ENCODE peak calls at places on chromosome 12, in nine cellular contexts. One of them, this sample, is unnamed.

GRCh38 chr12:55829967-55830600 is 697 bp upstream of the DNAJC14 start:
- DNase-seq in tibial nerve: no peak
- DNase-seq in GM04504: no peak
- DNase-seq in retina: peak; percentile 96
- DNase-seq in occipital lobe: no peak
- DNase-seq in NCI-H748 treated with DMSO at 0.1 percent for 48 hours: peak; percentile 74
- DNase-seq in G401: peak; percentile 67
- DNase-seq in right lobe of liver: peak; percentile 80
- DNase-seq in EL: no peak
- DNase-seq in this sample: no peak

GRCh38 chr12:124428136-124428791 is 133.4 kb downstream of the RFLNA start:
- DNase-seq in tibial nerve: peak; percentile 48
- DNase-seq in GM04504: peak; percentile 65
- DNase-seq in retina: peak; percentile 71
- DNase-seq in occipital lobe: peak; percentile 75
- DNase-seq in NCI-H748 treated with DMSO at 0.1 percent for 48 hours: no peak
- DNase-seq in G401: peak; percentile 69
- DNase-seq in right lobe of liver: no peak
- DNase-seq in EL: peak; percentile 47
- DNase-seq in this sample: no peak

GRCh38 chr12:76260390-76260748 is 87.8 kb downstream of the BBS10 start:
- DNase-seq in tibial nerve: no peak
- DNase-seq in GM04504: no peak
- DNase-seq in retina: no peak
- DNase-seq in occipital lobe: no peak
- DNase-seq in NCI-H748 treated with DMSO at 0.1 percent for 48 hours: no peak
- DNase-seq in G401: no peak
- DNase-seq in right lobe of liver: no peak
- DNase-seq in EL: peak; percentile 57
- DNase-seq in this sample: no peak

GRCh38 chr12:1339608-1340319 is 254.6 kb downstream of the FBXL14 start:
- DNase-seq in tibial nerve: no peak
- DNase-seq in GM04504: no peak
- DNase-seq in retina: no peak
- DNase-seq in occipital lobe: no peak
- DNase-seq in NCI-H748 treated with DMSO at 0.1 percent for 48 hours: no peak
- DNase-seq in G401: peak; percentile 77
- DNase-seq in right lobe of liver: no peak
- DNase-seq in EL: no peak
- DNase-seq in this sample: no peak

GRCh38 chr12:54658306-54659264 is 10.4 kb upstream of the DCD start:
- DNase-seq in tibial nerve: no peak
- DNase-seq in GM04504: peak; percentile 10
- DNase-seq in retina: no peak
- DNase-seq in occipital lobe: no peak
- DNase-seq in NCI-H748 treated with DMSO at 0.1 percent for 48 hours: peak; percentile 7
- DNase-seq in G401: no peak
- DNase-seq in right lobe of liver: no peak
- DNase-seq in EL: peak; percentile 44
- DNase-seq in this sample: peak; percentile 61

GRCh38 chr12:114683709-114684097 is 272 bp downstream of the TBX3 start:
- DNase-seq in tibial nerve: no peak
- DNase-seq in GM04504: no peak
- DNase-seq in retina: no peak
- DNase-seq in occipital lobe: no peak
- DNase-seq in NCI-H748 treated with DMSO at 0.1 percent for 48 hours: no peak
- DNase-seq in G401: no peak
- DNase-seq in right lobe of liver: no peak
- DNase-seq in EL: no peak
- DNase-seq in this sample: no peak

GRCh38 chr12:114686421-114687268 is 2.7 kb upstream of the TBX3 start:
- DNase-seq in tibial nerve: no peak
- DNase-seq in GM04504: no peak
- DNase-seq in retina: peak; percentile 75
- DNase-seq in occipital lobe: no peak
- DNase-seq in NCI-H748 treated with DMSO at 0.1 percent for 48 hours: no peak
- DNase-seq in G401: no peak
- DNase-seq in right lobe of liver: peak; percentile 66
- DNase-seq in EL: peak; percentile 53
- DNase-seq in this sample: no peak

GRCh38 chr12:43044241-43044640 is 454.7 kb upstream of the PRICKLE1 start:
- DNase-seq in tibial nerve: no peak
- DNase-seq in GM04504: no peak
- DNase-seq in retina: no peak
- DNase-seq in occipital lobe: no peak
- DNase-seq in NCI-H748 treated with DMSO at 0.1 percent for 48 hours: no peak
- DNase-seq in G401: no peak
- DNase-seq in right lobe of liver: no peak
- DNase-seq in EL: no peak
- DNase-seq in this sample: no peak

GRCh38 chr12:31591308-31591901 is 469 bp upstream of the DENND5B start:
- DNase-seq in tibial nerve: peak; percentile 12
- DNase-seq in GM04504: no peak
- DNase-seq in retina: peak; percentile 89
- DNase-seq in occipital lobe: peak; percentile 21
- DNase-seq in NCI-H748 treated with DMSO at 0.1 percent for 48 hours: peak; percentile 56
- DNase-seq in G401: peak; percentile 75
- DNase-seq in right lobe of liver: no peak
- DNase-seq in EL: peak; percentile 21
- DNase-seq in this sample: peak; percentile 46

GRCh38 chr12:105214670-105215375 is 21.2 kb downstream of the APPL2 start:
- DNase-seq in tibial nerve: no peak
- DNase-seq in GM04504: no peak
- DNase-seq in retina: no peak
- DNase-seq in occipital lobe: no peak
- DNase-seq in NCI-H748 treated with DMSO at 0.1 percent for 48 hours: no peak
- DNase-seq in G401: no peak
- DNase-seq in right lobe of liver: peak; percentile 92
- DNase-seq in EL: peak; percentile 72
- DNase-seq in this sample: no peak

GRCh38 chr12:123713398-123714301 is 1.5 kb downstream of the ATP6V0A2 start:
- DNase-seq in tibial nerve: no peak
- DNase-seq in GM04504: no peak
- DNase-seq in retina: no peak
- DNase-seq in occipital lobe: peak; percentile 20
- DNase-seq in NCI-H748 treated with DMSO at 0.1 percent for 48 hours: no peak
- DNase-seq in G401: peak; percentile 40
- DNase-seq in right lobe of liver: no peak
- DNase-seq in EL: peak; percentile 10
- DNase-seq in this sample: no peak

GRCh38 chr12:65025070-65025469 is 96.0 kb downstream of the WIF1 start:
- DNase-seq in tibial nerve: no peak
- DNase-seq in GM04504: no peak
- DNase-seq in retina: no peak
- DNase-seq in occipital lobe: no peak
- DNase-seq in NCI-H748 treated with DMSO at 0.1 percent for 48 hours: peak; percentile 80
- DNase-seq in G401: no peak
- DNase-seq in right lobe of liver: no peak
- DNase-seq in EL: no peak
- DNase-seq in this sample: no peak

GRCh38 chr12:14605401-14605989 is 37.8 kb upstream of the PLBD1 start:
- DNase-seq in tibial nerve: no peak
- DNase-seq in GM04504: no peak
- DNase-seq in retina: no peak
- DNase-seq in occipital lobe: no peak
- DNase-seq in NCI-H748 treated with DMSO at 0.1 percent for 48 hours: peak; percentile 15
- DNase-seq in G401: no peak
- DNase-seq in right lobe of liver: no peak
- DNase-seq in EL: no peak
- DNase-seq in this sample: no peak

GRCh38 chr12:114015851-114016250 is 49.7 kb upstream of the RBM19 start:
- DNase-seq in tibial nerve: no peak
- DNase-seq in GM04504: no peak
- DNase-seq in retina: no peak
- DNase-seq in occipital lobe: no peak
- DNase-seq in NCI-H748 treated with DMSO at 0.1 percent for 48 hours: no peak
- DNase-seq in G401: no peak
- DNase-seq in right lobe of liver: no peak
- DNase-seq in EL: no peak
- DNase-seq in this sample: no peak

GRCh38 chr12:113987261-113988063 is 21.3 kb upstream of the RBM19 start:
- DNase-seq in tibial nerve: no peak
- DNase-seq in GM04504: no peak
- DNase-seq in retina: no peak
- DNase-seq in occipital lobe: no peak
- DNase-seq in NCI-H748 treated with DMSO at 0.1 percent for 48 hours: no peak
- DNase-seq in G401: no peak
- DNase-seq in right lobe of liver: no peak
- DNase-seq in EL: no peak
- DNase-seq in this sample: no peak

GRCh38 chr12:121678721-121679300 is 9.4 kb upstream of the MORN3 start:
- DNase-seq in tibial nerve: no peak
- DNase-seq in GM04504: no peak
- DNase-seq in retina: no peak
- DNase-seq in occipital lobe: no peak
- DNase-seq in NCI-H748 treated with DMSO at 0.1 percent for 48 hours: no peak
- DNase-seq in G401: no peak
- DNase-seq in right lobe of liver: no peak
- DNase-seq in EL: no peak
- DNase-seq in this sample: no peak

GRCh38 chr12:75781532-75782046 is 250.0 kb downstream of the PHLDA1 start:
- DNase-seq in tibial nerve: no peak
- DNase-seq in GM04504: no peak
- DNase-seq in retina: no peak
- DNase-seq in occipital lobe: no peak
- DNase-seq in NCI-H748 treated with DMSO at 0.1 percent for 48 hours: no peak
- DNase-seq in G401: no peak
- DNase-seq in right lobe of liver: no peak
- DNase-seq in EL: peak; percentile 72
- DNase-seq in this sample: no peak

GRCh38 chr12:93173178-93173957 is 204.4 kb upstream of the NUDT4 start:
- DNase-seq in tibial nerve: no peak
- DNase-seq in GM04504: no peak
- DNase-seq in retina: no peak
- DNase-seq in occipital lobe: no peak
- DNase-seq in NCI-H748 treated with DMSO at 0.1 percent for 48 hours: no peak
- DNase-seq in G401: no peak
- DNase-seq in right lobe of liver: no peak
- DNase-seq in EL: peak; percentile 53
- DNase-seq in this sample: no peak

GRCh38 chr12:121537814-121538698 is 42.8 kb downstream of the KDM2B start:
- DNase-seq in tibial nerve: no peak
- DNase-seq in GM04504: no peak
- DNase-seq in retina: peak; percentile 62
- DNase-seq in occipital lobe: no peak
- DNase-seq in NCI-H748 treated with DMSO at 0.1 percent for 48 hours: no peak
- DNase-seq in G401: no peak
- DNase-seq in right lobe of liver: no peak
- DNase-seq in EL: peak; percentile 18
- DNase-seq in this sample: no peak

GRCh38 chr12:106152334-106152733 is 13.6 kb upstream of the NUAK1 start:
- DNase-seq in tibial nerve: no peak
- DNase-seq in GM04504: no peak
- DNase-seq in retina: no peak
- DNase-seq in occipital lobe: no peak
- DNase-seq in NCI-H748 treated with DMSO at 0.1 percent for 48 hours: peak; percentile 24
- DNase-seq in G401: no peak
- DNase-seq in right lobe of liver: no peak
- DNase-seq in EL: no peak
- DNase-seq in this sample: no peak

GRCh38 chr12:74780458-74781241 is 243.0 kb downstream of the ATXN7L3B start:
- DNase-seq in tibial nerve: no peak
- DNase-seq in GM04504: no peak
- DNase-seq in retina: peak; percentile 36
- DNase-seq in occipital lobe: no peak
- DNase-seq in NCI-H748 treated with DMSO at 0.1 percent for 48 hours: no peak
- DNase-seq in G401: no peak
- DNase-seq in right lobe of liver: no peak
- DNase-seq in EL: peak; percentile 81
- DNase-seq in this sample: no peak

GRCh38 chr12:54628186-54628846 is 6.4 kb downstream of the LACRT start:
- DNase-seq in tibial nerve: no peak
- DNase-seq in GM04504: no peak
- DNase-seq in retina: no peak
- DNase-seq in occipital lobe: no peak
- DNase-seq in NCI-H748 treated with DMSO at 0.1 percent for 48 hours: no peak
- DNase-seq in G401: peak; percentile 34
- DNase-seq in right lobe of liver: no peak
- DNase-seq in EL: no peak
- DNase-seq in this sample: no peak